ENCODE peak calls at places on chromosomes 5 and 9, in eight cellular contexts. One of them, this sample, is unnamed.
A peak's percentile ranks its signal among the peaks of the same experiment; 100 is the strongest.

GRCh38 chr9:73180373-73180772 is 28.7 kb downstream of the ANXA1 start:
- DNase-seq in activated CD4-positive, alpha-beta T cell treated with anti-CD3 and anti-CD28 coated beads, Interleukin-2, amount 50 U/mL, for 1 hour: no peak
- DNase-seq in caudate nucleus: no peak
- DNase-seq in foreskin fibroblast: peak; percentile 86
- DNase-seq in hypothalamus: no peak
- DNase-seq in NCI-H345: no peak
- DNase-seq in nucleus accumbens: no peak
- DNase-seq in CD8-positive, alpha-beta T cell: no peak
- DNase-seq in this sample: peak; percentile 69

GRCh38 chr9:134323741-134324358 is 2.4 kb upstream of the RXRA start:
- DNase-seq in activated CD4-positive, alpha-beta T cell treated with anti-CD3 and anti-CD28 coated beads, Interleukin-2, amount 50 U/mL, for 1 hour: no peak
- DNase-seq in caudate nucleus: peak; percentile 29
- DNase-seq in foreskin fibroblast: peak; percentile 30
- DNase-seq in hypothalamus: peak; percentile 57
- DNase-seq in NCI-H345: no peak
- DNase-seq in nucleus accumbens: no peak
- DNase-seq in CD8-positive, alpha-beta T cell: no peak
- DNase-seq in this sample: no peak

GRCh38 chr5:39498247-39498952 is 73.6 kb upstream of the DAB2 start:
- DNase-seq in activated CD4-positive, alpha-beta T cell treated with anti-CD3 and anti-CD28 coated beads, Interleukin-2, amount 50 U/mL, for 1 hour: no peak
- DNase-seq in caudate nucleus: no peak
- DNase-seq in foreskin fibroblast: peak; percentile 44
- DNase-seq in hypothalamus: no peak
- DNase-seq in NCI-H345: no peak
- DNase-seq in nucleus accumbens: no peak
- DNase-seq in CD8-positive, alpha-beta T cell: no peak
- DNase-seq in this sample: no peak

GRCh38 chr5:763998-764781 is 20.3 kb downstream of the ZDHHC11B start:
- DNase-seq in activated CD4-positive, alpha-beta T cell treated with anti-CD3 and anti-CD28 coated beads, Interleukin-2, amount 50 U/mL, for 1 hour: no peak
- DNase-seq in caudate nucleus: no peak
- DNase-seq in foreskin fibroblast: no peak
- DNase-seq in hypothalamus: no peak
- DNase-seq in NCI-H345: no peak
- DNase-seq in nucleus accumbens: no peak
- DNase-seq in CD8-positive, alpha-beta T cell: no peak
- DNase-seq in this sample: no peak

GRCh38 chr5:109365653-109366052 is 44.1 kb downstream of the PJA2 start:
- DNase-seq in activated CD4-positive, alpha-beta T cell treated with anti-CD3 and anti-CD28 coated beads, Interleukin-2, amount 50 U/mL, for 1 hour: no peak
- DNase-seq in caudate nucleus: no peak
- DNase-seq in foreskin fibroblast: peak; percentile 14
- DNase-seq in hypothalamus: no peak
- DNase-seq in NCI-H345: no peak
- DNase-seq in nucleus accumbens: no peak
- DNase-seq in CD8-positive, alpha-beta T cell: no peak
- DNase-seq in this sample: no peak

GRCh38 chr9:23477908-23478307 is 348.1 kb downstream of the ELAVL2 start:
- DNase-seq in activated CD4-positive, alpha-beta T cell treated with anti-CD3 and anti-CD28 coated beads, Interleukin-2, amount 50 U/mL, for 1 hour: no peak
- DNase-seq in caudate nucleus: no peak
- DNase-seq in foreskin fibroblast: no peak
- DNase-seq in hypothalamus: no peak
- DNase-seq in NCI-H345: no peak
- DNase-seq in nucleus accumbens: no peak
- DNase-seq in CD8-positive, alpha-beta T cell: no peak
- DNase-seq in this sample: no peak

GRCh38 chr9:134214766-134215394 is 50.5 kb upstream of the RNU6ATAC start:
- DNase-seq in activated CD4-positive, alpha-beta T cell treated with anti-CD3 and anti-CD28 coated beads, Interleukin-2, amount 50 U/mL, for 1 hour: no peak
- DNase-seq in caudate nucleus: peak; percentile 39
- DNase-seq in foreskin fibroblast: peak; percentile 49
- DNase-seq in hypothalamus: no peak
- DNase-seq in NCI-H345: no peak
- DNase-seq in nucleus accumbens: no peak
- DNase-seq in CD8-positive, alpha-beta T cell: no peak
- DNase-seq in this sample: no peak

GRCh38 chr5:132237141-132237540 is 9.5 kb upstream of the P4HA2 start:
- DNase-seq in activated CD4-positive, alpha-beta T cell treated with anti-CD3 and anti-CD28 coated beads, Interleukin-2, amount 50 U/mL, for 1 hour: no peak
- DNase-seq in caudate nucleus: no peak
- DNase-seq in foreskin fibroblast: no peak
- DNase-seq in hypothalamus: no peak
- DNase-seq in NCI-H345: no peak
- DNase-seq in nucleus accumbens: no peak
- DNase-seq in CD8-positive, alpha-beta T cell: no peak
- DNase-seq in this sample: no peak

GRCh38 chr9:37329576-37329975 is 92.9 kb upstream of the GRHPR start:
- DNase-seq in activated CD4-positive, alpha-beta T cell treated with anti-CD3 and anti-CD28 coated beads, Interleukin-2, amount 50 U/mL, for 1 hour: peak; percentile 1
- DNase-seq in caudate nucleus: no peak
- DNase-seq in foreskin fibroblast: peak; percentile 44
- DNase-seq in hypothalamus: no peak
- DNase-seq in NCI-H345: no peak
- DNase-seq in nucleus accumbens: no peak
- DNase-seq in CD8-positive, alpha-beta T cell: no peak
- DNase-seq in this sample: peak; percentile 47

GRCh38 chr5:60677831-60678664 is 21.9 kb downstream of the DEPDC1B start:
- DNase-seq in activated CD4-positive, alpha-beta T cell treated with anti-CD3 and anti-CD28 coated beads, Interleukin-2, amount 50 U/mL, for 1 hour: no peak
- DNase-seq in caudate nucleus: no peak
- DNase-seq in foreskin fibroblast: peak; percentile 68
- DNase-seq in hypothalamus: no peak
- DNase-seq in NCI-H345: peak; percentile 55
- DNase-seq in nucleus accumbens: no peak
- DNase-seq in CD8-positive, alpha-beta T cell: no peak
- DNase-seq in this sample: no peak

GRCh38 chr9:79671558-79671957 is 99.8 kb downstream of the TLE4 start:
- DNase-seq in activated CD4-positive, alpha-beta T cell treated with anti-CD3 and anti-CD28 coated beads, Interleukin-2, amount 50 U/mL, for 1 hour: no peak
- DNase-seq in caudate nucleus: no peak
- DNase-seq in foreskin fibroblast: peak; percentile 61
- DNase-seq in hypothalamus: no peak
- DNase-seq in NCI-H345: no peak
- DNase-seq in nucleus accumbens: no peak
- DNase-seq in CD8-positive, alpha-beta T cell: no peak
- DNase-seq in this sample: no peak